ENCODE peak calls at places on chromosome 22, in eight cellular contexts. R is K562, Q is endothelial cell of umbilical vein, J is HCT116, Z is SK-N-MC, N is H1, B is HepG2, U is GM12878. A is an unnamed sample.

GRCh38 chr22:21573750-21574494 is 6.4 kb downstream of the UBE2L3 start:
- DNase-seq in R (no peak), Q (no peak), J (no peak), Z (no peak), N (no peak), B (no peak), U (no peak), A (no peak)

GRCh38 chr22:38314140-38314991 is 2.9 kb downstream of the CSNK1E start:
- DNase-seq in R (no peak), Q (peak; percentile 9), J (no peak), Z (no peak), N (no peak), B (no peak), U (no peak), A (no peak)

GRCh38 chr22:26658671-26659478 is 1.5 kb downstream of the MIAT start:
- DNase-seq in R (peak; percentile 93), Q (peak; percentile 52), J (peak; percentile 88), Z (no peak), N (peak; percentile 85), B (no peak), U (no peak), A (peak; percentile 76)

GRCh38 chr22:27238935-27239510 is 562.5 kb downstream of the MN1 start:
- DNase-seq in R (peak; percentile 45), Q (peak; percentile 99), J (no peak), Z (no peak), N (no peak), B (no peak), U (no peak), A (peak; percentile 87)

GRCh38 chr22:39662677-39663034 is 92.1 kb downstream of the CACNA1I start:
- DNase-seq in R (no peak), Q (no peak), J (no peak), Z (no peak), N (peak; percentile 21), B (no peak), U (no peak), A (no peak)

GRCh38 chr22:43512279-43512678 is 100.5 kb downstream of the MPPED1 start:
- DNase-seq in R (no peak), Q (no peak), J (no peak), Z (no peak), N (no peak), B (no peak), U (no peak), A (no peak)

GRCh38 chr22:31268281-31268680 is 24.0 kb downstream of the PIK3IP1 start:
- DNase-seq in R (no peak), Q (no peak), J (no peak), Z (no peak), N (no peak), B (no peak), U (no peak), A (no peak)

GRCh38 chr22:17121235-17122195 is at the start of gene TMEM121B:
- DNase-seq in R (peak; percentile 41), Q (peak; percentile 23), J (no peak), Z (no peak), N (peak; percentile 68), B (no peak), U (no peak), A (peak; percentile 95)

GRCh38 chr22:29184886-29185575 is 20.7 kb upstream of the EMID1 start:
- DNase-seq in R (no peak), Q (no peak), J (no peak), Z (no peak), N (no peak), B (no peak), U (no peak), A (no peak)

GRCh38 chr22:30000566-30000965 is 79.7 kb upstream of the HORMAD2 start:
- DNase-seq in R (no peak), Q (no peak), J (no peak), Z (no peak), N (no peak), B (no peak), U (no peak), A (no peak)

GRCh38 chr22:31950226-31950625 is 5.9 kb downstream of the YWHAH start:
- DNase-seq in R (no peak), Q (no peak), J (no peak), Z (no peak), N (no peak), B (no peak), U (no peak), A (no peak)

GRCh38 chr22:31055322-31056159 is 25.6 kb upstream of the SMTN start:
- DNase-seq in R (no peak), Q (peak; percentile 82), J (no peak), Z (peak; percentile 18), N (no peak), B (peak; percentile 98), U (no peak), A (peak; percentile 69)

GRCh38 chr22:41687901-41688364 is 734 bp downstream of the SNU13 start:
- DNase-seq in R (peak; percentile 35), Q (peak; percentile 52), J (no peak), Z (no peak), N (no peak), B (no peak), U (no peak), A (peak; percentile 27)

DNA sequence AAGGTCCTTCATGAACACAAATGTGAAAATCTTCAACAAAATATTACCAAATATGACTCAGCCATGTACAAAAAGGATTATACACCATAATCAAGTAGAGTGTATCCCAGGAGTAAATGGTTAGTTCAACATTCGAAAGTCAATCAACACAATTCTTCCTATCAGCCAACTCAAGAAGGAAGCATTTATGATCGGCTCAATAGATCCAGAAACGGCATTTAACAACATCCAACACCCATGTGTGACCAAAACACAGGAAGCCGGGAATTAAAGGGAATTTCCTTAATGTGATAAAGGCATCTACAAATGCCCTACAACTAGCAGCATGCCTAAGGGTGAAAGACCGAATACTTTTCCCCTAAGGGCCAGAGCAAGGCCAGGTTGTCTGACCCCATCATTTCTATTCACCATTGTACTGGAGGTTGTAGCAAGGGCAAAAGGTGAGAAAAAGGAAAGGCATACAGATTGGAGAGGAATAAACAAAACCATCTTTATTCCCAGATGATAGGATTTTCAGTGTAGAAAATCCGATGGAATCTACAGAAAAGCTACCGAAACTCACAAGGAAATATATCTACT is 69.9 kb upstream of the CLDN5 start:
- DNase-seq in R (no peak), Q (peak; percentile 67), J (no peak), Z (no peak), N (no peak), B (no peak), U (no peak), A (no peak)
- H3K9ac ChIP-seq in R (no peak overlapping the region), Q (no peak overlapping the region), J (no peak overlapping the region), Z (no peak overlapping the region), N (no peak overlapping the region), B (no peak overlapping the region), U (no peak overlapping the region), A (no peak overlapping the region)

GRCh38 chr22:20569059-20570058 is 61.9 kb downstream of the MED15 start:
- DNase-seq in R (no peak), Q (no peak), J (peak; percentile 78), Z (no peak), N (no peak), B (no peak), U (peak; percentile 33), A (no peak)
- TF ChIP-seq POLR2AphosphoS5 in R (no peak), Q (no peak), J (no peak), Z (no peak), N (no peak), B (no peak), U (no peak), A (peak; percentile 13)

GRCh38 chr22:46084943-46085830 is 65.1 kb upstream of the PPARA start:
- DNase-seq in R (peak; percentile 71), Q (peak; percentile 75), J (no peak), Z (no peak), N (no peak), B (no peak), U (no peak), A (peak; percentile 74)
- H3K9ac ChIP-seq in R (peak overlapping the region; percentile 91), Q (peak overlapping the region; percentile 12), J (peak overlapping the region; percentile 99), Z (peak overlapping the region; percentile 65), N (no peak overlapping the region), B (no peak overlapping the region), U (no peak overlapping the region), A (peak overlapping the region; percentile 100)

DNA sequence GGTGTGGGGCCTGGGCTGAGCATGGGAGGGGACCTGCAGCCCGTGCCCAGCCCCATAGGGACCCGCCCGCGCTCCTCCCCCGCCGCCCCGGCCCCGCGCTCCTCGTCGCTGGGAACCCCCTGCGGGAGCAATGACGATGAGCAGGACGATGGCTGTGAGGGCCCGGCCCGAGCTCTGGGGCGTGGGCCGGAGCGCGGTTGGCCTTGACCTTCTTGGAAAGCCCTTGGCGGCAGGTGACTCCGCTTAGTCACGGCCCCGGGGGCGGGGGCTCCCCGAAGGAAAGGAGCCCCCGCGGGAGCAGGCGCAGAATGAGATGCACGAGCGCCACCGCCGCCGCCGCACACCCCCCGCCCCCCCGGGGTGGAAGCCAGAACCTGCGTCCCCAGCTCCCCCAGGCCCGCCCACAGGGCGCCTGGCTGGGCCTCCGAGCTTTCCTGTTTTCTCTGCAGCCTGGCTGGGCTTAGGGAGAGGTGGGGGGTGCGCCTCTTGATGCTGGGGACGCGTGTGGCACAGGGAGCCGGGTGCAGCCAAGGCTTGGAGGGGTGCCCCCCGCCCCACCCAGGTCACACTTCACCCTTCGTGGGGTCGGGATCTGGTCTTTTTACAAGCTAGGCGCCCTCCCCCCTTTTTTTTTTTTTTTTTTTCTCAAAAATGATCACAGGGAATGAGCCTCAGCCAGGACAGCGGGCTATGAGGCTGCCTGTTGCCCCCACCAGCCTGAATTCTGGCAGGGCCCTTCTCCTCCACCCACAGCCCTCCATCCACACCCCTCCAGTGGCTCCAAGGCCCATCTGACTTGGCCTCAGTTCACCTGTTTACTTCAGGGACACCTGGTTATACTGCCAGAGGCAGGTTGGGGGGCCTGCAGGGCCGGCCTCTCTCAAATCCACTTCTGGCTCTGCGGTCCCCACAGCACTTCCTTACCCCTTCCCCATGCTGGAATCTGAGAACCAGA is 17.9 kb downstream of the CRELD2 start:
- DNase-seq in R (peak; percentile 95), Q (peak; percentile 97), J (no peak), Z (no peak), N (peak; percentile 44), B (peak; percentile 93), U (peak; percentile 69), A (peak; percentile 84)
- TF ChIP-seq POLR2AphosphoS5 in R (no peak), Q (peak; percentile 56), J (no peak), Z (peak; percentile 44), N (no peak), B (no peak), U (no peak), A (no peak)

GRCh38 chr22:23230348-23231068 is 50.2 kb downstream of the BCR start:
- DNase-seq in R (no peak), Q (no peak), J (no peak), Z (no peak), N (peak; percentile 41), B (no peak), U (no peak), A (no peak)
- H3K9ac ChIP-seq in R (peak overlapping the region; percentile 10), Q (no peak overlapping the region), J (no peak overlapping the region), Z (no peak overlapping the region), N (no peak overlapping the region), B (no peak overlapping the region), U (no peak overlapping the region), A (no peak overlapping the region)